ENCODE peak calls at places on chromosome 17, in six cellular contexts. One of them, this sample, is unnamed.

GRCh38 chr17:1606352-1606985 is 22.2 kb downstream of the SLC43A2 start:
- DNase-seq in pancreas: no peak
- DNase-seq in left ventricle myocardium inferior: no peak
- DNase-seq in fibroblast of lung: no peak
- DNase-seq in fibroblast of the aortic adventitia: no peak
- DNase-seq in AG04449: no peak
- DNase-seq in this sample: no peak

GRCh38 chr17:7132511-7133094 is 18.0 kb upstream of the ASGR2 start:
- DNase-seq in pancreas: no peak
- DNase-seq in left ventricle myocardium inferior: no peak
- DNase-seq in fibroblast of lung: no peak
- DNase-seq in fibroblast of the aortic adventitia: no peak
- DNase-seq in AG04449: no peak
- DNase-seq in this sample: peak

GRCh38 chr17:31085563-31085962 is 9.2 kb upstream of the NF1 start:
- DNase-seq in pancreas: no peak
- DNase-seq in left ventricle myocardium inferior: no peak
- DNase-seq in fibroblast of lung: peak
- DNase-seq in fibroblast of the aortic adventitia: peak
- DNase-seq in AG04449: no peak
- DNase-seq in this sample: no peak

GRCh38 chr17:4678448-4679026 is 25.4 kb downstream of the PELP1 start:
- DNase-seq in pancreas: no peak
- DNase-seq in left ventricle myocardium inferior: no peak
- DNase-seq in fibroblast of lung: peak
- DNase-seq in fibroblast of the aortic adventitia: peak
- DNase-seq in AG04449: peak
- DNase-seq in this sample: no peak

GRCh38 chr17:72422505-72423285 is 301.9 kb downstream of the SOX9 start:
- DNase-seq in pancreas: peak
- DNase-seq in left ventricle myocardium inferior: peak
- DNase-seq in fibroblast of lung: peak
- DNase-seq in fibroblast of the aortic adventitia: peak
- DNase-seq in AG04449: peak
- DNase-seq in this sample: peak

GRCh38 chr17:64074704-64075484 is 54.5 kb upstream of the ICAM2 start:
- DNase-seq in pancreas: peak
- DNase-seq in left ventricle myocardium inferior: no peak
- DNase-seq in fibroblast of lung: peak
- DNase-seq in fibroblast of the aortic adventitia: peak
- DNase-seq in AG04449: peak
- DNase-seq in this sample: no peak

GRCh38 chr17:10756604-10757003 is 26.8 kb upstream of the TMEM220 start:
- DNase-seq in pancreas: no peak
- DNase-seq in left ventricle myocardium inferior: no peak
- DNase-seq in fibroblast of lung: no peak
- DNase-seq in fibroblast of the aortic adventitia: no peak
- DNase-seq in AG04449: no peak
- DNase-seq in this sample: no peak

GRCh38 chr17:14580494-14580893 is 279.6 kb downstream of the HS3ST3B1 start:
- DNase-seq in pancreas: no peak
- DNase-seq in left ventricle myocardium inferior: no peak
- DNase-seq in fibroblast of lung: peak
- DNase-seq in fibroblast of the aortic adventitia: no peak
- DNase-seq in AG04449: no peak
- DNase-seq in this sample: no peak

GRCh38 chr17:7798839-7799238 is 35.2 kb upstream of the KDM6B start:
- DNase-seq in pancreas: no peak
- DNase-seq in left ventricle myocardium inferior: no peak
- DNase-seq in fibroblast of lung: no peak
- DNase-seq in fibroblast of the aortic adventitia: no peak
- DNase-seq in AG04449: no peak
- DNase-seq in this sample: no peak

GRCh38 chr17:31533546-31534155 is 142.2 kb downstream of the RAB11FIP4 start:
- DNase-seq in pancreas: peak
- DNase-seq in left ventricle myocardium inferior: no peak
- DNase-seq in fibroblast of lung: peak
- DNase-seq in fibroblast of the aortic adventitia: peak
- DNase-seq in AG04449: peak
- DNase-seq in this sample: peak

GRCh38 chr17:38454528-38454927 is 26.3 kb downstream of the ARHGAP23 start:
- DNase-seq in pancreas: peak
- DNase-seq in left ventricle myocardium inferior: peak
- DNase-seq in fibroblast of lung: peak
- DNase-seq in fibroblast of the aortic adventitia: peak
- DNase-seq in AG04449: no peak
- DNase-seq in this sample: peak

GRCh38 chr17:83177611-83178532 is 98.5 kb downstream of the METRNL start:
- DNase-seq in pancreas: peak
- DNase-seq in left ventricle myocardium inferior: no peak
- DNase-seq in fibroblast of lung: no peak
- DNase-seq in fibroblast of the aortic adventitia: no peak
- DNase-seq in AG04449: no peak
- DNase-seq in this sample: peak

GRCh38 chr17:13671771-13672170 is 70.0 kb upstream of the HS3ST3A1 start:
- DNase-seq in pancreas: no peak
- DNase-seq in left ventricle myocardium inferior: no peak
- DNase-seq in fibroblast of lung: no peak
- DNase-seq in fibroblast of the aortic adventitia: no peak
- DNase-seq in AG04449: no peak
- DNase-seq in this sample: no peak

GRCh38 chr17:34312080-34312479 is 7.2 kb upstream of the CCL8 start:
- DNase-seq in pancreas: no peak
- DNase-seq in left ventricle myocardium inferior: no peak
- DNase-seq in fibroblast of lung: peak
- DNase-seq in fibroblast of the aortic adventitia: peak
- DNase-seq in AG04449: peak
- DNase-seq in this sample: no peak

GRCh38 chr17:34318474-34318873 is 761 bp upstream of the CCL8 start:
- DNase-seq in pancreas: no peak
- DNase-seq in left ventricle myocardium inferior: no peak
- DNase-seq in fibroblast of lung: no peak
- DNase-seq in fibroblast of the aortic adventitia: no peak
- DNase-seq in AG04449: no peak
- DNase-seq in this sample: no peak

GRCh38 chr17:34311291-34311690 is 7.9 kb upstream of the CCL8 start:
- DNase-seq in pancreas: no peak
- DNase-seq in left ventricle myocardium inferior: no peak
- DNase-seq in fibroblast of lung: no peak
- DNase-seq in fibroblast of the aortic adventitia: no peak
- DNase-seq in AG04449: no peak
- DNase-seq in this sample: no peak

GRCh38 chr17:34313164-34313563 is 6.1 kb upstream of the CCL8 start:
- DNase-seq in pancreas: no peak
- DNase-seq in left ventricle myocardium inferior: no peak
- DNase-seq in fibroblast of lung: peak
- DNase-seq in fibroblast of the aortic adventitia: peak
- DNase-seq in AG04449: no peak
- DNase-seq in this sample: no peak

DNA sequence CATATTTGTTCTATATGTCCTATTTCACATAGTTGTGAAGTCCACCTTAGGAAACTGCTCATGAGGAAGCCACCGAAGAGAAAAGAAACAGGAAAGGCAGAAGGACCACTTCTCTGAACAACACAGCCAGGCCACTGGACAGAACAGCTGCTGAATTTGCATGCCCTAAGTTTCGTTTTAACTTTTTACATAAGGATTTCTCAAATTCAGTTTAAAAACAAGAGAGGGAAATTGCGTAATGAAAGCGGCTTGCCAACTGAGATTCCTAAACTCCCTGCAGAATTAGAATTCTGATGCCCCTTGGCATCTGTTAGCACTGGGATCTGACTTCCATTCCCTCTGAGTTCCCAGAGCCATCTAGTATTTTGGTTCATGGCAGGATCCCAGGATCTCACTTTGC is 5.0 kb upstream of the CCL8 start:
- DNase-seq in pancreas: no peak
- DNase-seq in left ventricle myocardium inferior: no peak
- DNase-seq in fibroblast of lung: peak
- DNase-seq in fibroblast of the aortic adventitia: peak
- DNase-seq in AG04449: no peak
- DNase-seq in this sample: no peak
- H3K4me3 ChIP-seq in pancreas: no peak
- H3K4me3 ChIP-seq in left ventricle myocardium inferior: no peak
- H3K4me3 ChIP-seq in fibroblast of lung: no peak
- H3K4me3 ChIP-seq in fibroblast of the aortic adventitia: no peak
- H3K4me3 ChIP-seq in AG04449: no peak
- H3K4me3 ChIP-seq in this sample: no peak

DNA sequence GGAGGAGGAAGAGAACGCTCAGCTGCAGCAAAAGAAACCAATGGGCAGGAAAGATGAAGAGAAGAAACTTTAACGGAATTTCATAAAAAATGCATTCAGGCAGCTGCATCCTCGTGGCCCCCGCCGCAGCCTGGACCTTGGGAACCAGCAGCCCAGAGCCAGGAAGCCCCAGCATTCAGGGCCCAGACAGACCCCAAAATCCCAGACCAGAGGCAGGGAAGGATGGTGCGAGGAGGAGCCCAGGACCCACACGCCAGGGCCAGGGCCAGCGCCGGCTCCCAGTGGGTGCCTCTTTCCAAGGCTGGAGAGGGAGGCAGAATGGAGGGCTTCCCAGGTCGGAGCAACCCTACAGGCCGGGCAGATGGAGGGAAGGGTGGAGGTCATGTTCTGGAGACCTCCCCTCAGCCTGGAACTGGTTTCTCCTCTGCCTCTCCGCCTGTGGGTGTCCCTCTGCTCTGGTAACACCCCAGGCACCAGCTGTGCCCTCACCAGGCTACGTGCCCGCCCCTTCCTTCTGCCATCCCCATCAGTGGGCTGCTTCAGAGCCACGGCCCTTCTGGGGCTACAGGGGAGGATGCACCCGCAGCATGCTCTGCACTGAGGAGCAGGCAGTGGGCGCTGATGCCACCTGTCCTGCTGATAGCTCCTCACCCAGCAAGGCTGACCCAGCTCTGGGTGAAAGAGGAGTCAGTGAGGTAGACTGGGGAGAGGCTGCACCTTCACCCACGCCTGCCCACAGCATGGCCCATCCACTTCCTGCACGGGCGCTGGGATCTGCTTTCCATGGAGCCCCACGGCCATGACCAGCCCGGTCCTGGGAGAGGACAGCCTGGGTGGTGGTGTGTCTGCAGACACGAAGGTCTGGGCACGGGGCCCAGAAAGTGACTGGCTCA is 1.2 kb upstream of the MIF4GD start:
- DNase-seq in pancreas: peak
- DNase-seq in left ventricle myocardium inferior: peak
- DNase-seq in fibroblast of lung: peak
- DNase-seq in fibroblast of the aortic adventitia: no peak
- DNase-seq in AG04449: no peak
- DNase-seq in this sample: no peak
- TF ChIP-seq CTCF in pancreas: no peak
- TF ChIP-seq CTCF in left ventricle myocardium inferior: no peak
- TF ChIP-seq CTCF in fibroblast of lung: no peak
- TF ChIP-seq CTCF in fibroblast of the aortic adventitia: no peak
- TF ChIP-seq CTCF in AG04449: no peak
- TF ChIP-seq CTCF in this sample: no peak

GRCh38 chr17:65121916-65122821 is 15.0 kb upstream of the RGS9 start:
- DNase-seq in pancreas: no peak
- DNase-seq in left ventricle myocardium inferior: no peak
- DNase-seq in fibroblast of lung: no peak
- DNase-seq in fibroblast of the aortic adventitia: no peak
- DNase-seq in AG04449: no peak
- DNase-seq in this sample: no peak

GRCh38 chr17:65122836-65123756 is 14.1 kb upstream of the RGS9 start:
- DNase-seq in pancreas: peak
- DNase-seq in left ventricle myocardium inferior: peak
- DNase-seq in fibroblast of lung: peak
- DNase-seq in fibroblast of the aortic adventitia: peak
- DNase-seq in AG04449: no peak
- DNase-seq in this sample: peak

GRCh38 chr17:65121368-65121767 is 15.8 kb upstream of the RGS9 start:
- DNase-seq in pancreas: no peak
- DNase-seq in left ventricle myocardium inferior: no peak
- DNase-seq in fibroblast of lung: no peak
- DNase-seq in fibroblast of the aortic adventitia: no peak
- DNase-seq in AG04449: no peak
- DNase-seq in this sample: no peak

DNA sequence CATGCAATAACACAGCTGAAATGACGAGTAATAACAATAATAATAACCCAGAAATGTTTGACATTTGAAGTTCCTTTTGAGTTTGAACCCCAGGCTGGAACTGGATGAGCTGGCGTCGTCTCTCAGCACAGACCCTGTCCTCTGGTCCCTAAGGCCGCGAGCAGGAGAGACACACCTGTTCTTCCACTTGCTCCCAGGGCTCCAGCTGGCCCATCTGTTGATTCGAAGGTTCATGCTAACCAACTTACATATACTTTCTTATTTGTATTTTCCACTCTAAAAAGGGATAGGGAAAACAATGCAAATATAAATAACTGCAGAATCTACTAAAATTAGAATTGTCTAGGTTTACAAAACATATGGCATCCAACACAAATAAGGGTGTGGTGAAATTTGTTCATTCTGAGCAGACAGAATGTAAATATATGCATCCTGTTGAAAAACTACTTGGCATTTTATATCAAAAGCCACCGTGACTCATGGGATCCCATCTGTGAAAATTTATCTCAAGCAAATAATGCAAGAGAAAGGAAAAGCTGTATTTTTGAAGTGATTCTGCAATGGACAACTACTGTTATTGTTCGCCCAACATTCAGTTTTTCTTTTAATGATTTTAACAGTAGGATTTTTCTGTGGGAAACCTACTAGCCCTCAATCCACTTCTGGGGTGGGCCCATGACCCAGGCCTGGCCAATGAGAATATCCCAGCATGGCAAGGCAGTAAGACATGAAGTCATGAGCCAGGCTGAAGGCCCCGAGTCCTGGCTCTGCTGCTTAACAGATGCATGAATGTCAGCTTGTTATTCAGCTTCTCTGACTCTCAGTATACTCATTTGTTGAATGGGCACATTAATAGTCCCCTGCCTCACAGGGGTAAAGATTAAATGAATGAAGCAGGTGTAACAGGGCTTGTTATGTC is 13.2 kb upstream of the RGS9 start:
- DNase-seq in pancreas: no peak
- DNase-seq in left ventricle myocardium inferior: no peak
- DNase-seq in fibroblast of lung: peak
- DNase-seq in fibroblast of the aortic adventitia: peak
- DNase-seq in AG04449: no peak
- DNase-seq in this sample: no peak
- H3K4me3 ChIP-seq in pancreas: peak
- H3K4me3 ChIP-seq in left ventricle myocardium inferior: peak
- H3K4me3 ChIP-seq in fibroblast of lung: peak
- H3K4me3 ChIP-seq in fibroblast of the aortic adventitia: no peak
- H3K4me3 ChIP-seq in AG04449: no peak
- H3K4me3 ChIP-seq in this sample: no peak

DNA sequence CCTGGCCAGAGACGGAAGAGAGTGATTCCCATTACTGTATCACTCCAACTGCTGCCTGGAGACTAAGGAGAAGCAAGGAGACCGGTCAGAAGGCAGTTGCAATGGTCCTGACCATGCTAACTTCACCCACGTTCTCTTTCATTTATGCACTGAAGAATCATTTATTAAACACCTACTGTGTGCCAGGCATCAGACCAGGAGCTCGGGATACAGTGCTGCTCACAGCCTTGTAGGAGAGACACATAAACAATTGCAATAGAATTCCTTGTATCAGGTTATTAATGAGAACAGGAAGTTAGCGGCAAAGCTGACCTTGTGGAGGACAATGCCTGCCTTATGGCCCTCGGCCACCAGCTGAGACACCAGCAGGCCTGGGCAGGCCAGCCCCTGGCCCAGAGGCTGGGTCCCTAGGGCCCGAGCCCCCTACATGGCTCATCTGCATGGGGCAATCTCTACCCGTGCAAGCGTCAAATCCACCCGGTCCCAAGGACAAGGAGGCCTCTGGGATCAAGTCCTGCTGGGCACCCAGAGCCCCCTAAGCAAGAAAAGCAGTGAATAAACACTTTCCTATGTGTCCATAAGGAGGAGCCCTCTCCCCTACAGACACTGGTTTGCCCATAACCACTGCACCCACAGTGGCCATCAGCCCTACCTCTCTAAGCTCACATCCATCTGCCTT is 8.6 kb upstream of the ENPP7 start:
- DNase-seq in pancreas: no peak
- DNase-seq in left ventricle myocardium inferior: no peak
- DNase-seq in fibroblast of lung: no peak
- DNase-seq in fibroblast of the aortic adventitia: peak
- DNase-seq in AG04449: no peak
- DNase-seq in this sample: no peak
- TF ChIP-seq CTCF in pancreas: no peak
- TF ChIP-seq CTCF in left ventricle myocardium inferior: no peak
- TF ChIP-seq CTCF in fibroblast of lung: peak
- TF ChIP-seq CTCF in fibroblast of the aortic adventitia: peak
- TF ChIP-seq CTCF in AG04449: no peak
- TF ChIP-seq CTCF in this sample: no peak

This sample was measured in Peyer's patch.